ENCODE peak calls at places on chromosomes 5 and 9, in ten cellular contexts. Y is neural crest cell, L is thyroid gland, E is nephron progenitor cell, S is OCI-LY7, M is AG04450, J is fibroblast of lung, N is hepatocyte, A is DND-41, D is H1. F is an unnamed sample.

GRCh38 chr9:125700791-125701190 is 6.2 kb downstream of the MAPKAP1 start:
- DNase-seq in Y (no peak), L (no peak), E (no peak), S (no peak), M (no peak), J (peak; percentile 70), N (no peak), A (no peak), D (no peak), F (no peak)

GRCh38 chr9:89236955-89237573 is 58.4 kb upstream of the SHC3 start:
- DNase-seq in Y (no peak), L (no peak), E (no peak), S (no peak), M (no peak), J (no peak), N (no peak), A (no peak), D (no peak), F (no peak)

GRCh38 chr5:56200856-56201638 is 32.1 kb downstream of the ANKRD55 start:
- DNase-seq in Y (peak; percentile 25), L (peak; percentile 75), E (peak; percentile 44), S (peak; percentile 50), M (peak; percentile 30), J (peak; percentile 64), N (peak; percentile 85), A (peak; percentile 23), D (peak; percentile 46), F (peak; percentile 67)

GRCh38 chr5:140116716-140117115 is 2.8 kb downstream of the PURA start:
- DNase-seq in Y (no peak), L (no peak), E (no peak), S (peak; percentile 43), M (no peak), J (no peak), N (no peak), A (no peak), D (no peak), F (no peak)

GRCh38 chr5:120614512-120614911 is 150.4 kb downstream of the PRR16 start:
- DNase-seq in Y (no peak), L (no peak), E (no peak), S (no peak), M (no peak), J (peak; percentile 95), N (no peak), A (no peak), D (no peak), F (no peak)

GRCh38 chr9:91580136-91580535 is 156.5 kb upstream of the NFIL3 start:
- DNase-seq in Y (no peak), L (no peak), E (no peak), S (no peak), M (no peak), J (peak; percentile 92), N (no peak), A (peak; percentile 4), D (no peak), F (no peak)

GRCh38 chr5:14219800-14220512 is 76.8 kb downstream of the TRIO start:
- DNase-seq in Y (no peak), L (no peak), E (no peak), S (no peak), M (no peak), J (no peak), N (no peak), A (no peak), D (no peak), F (no peak)

GRCh38 chr5:167949435-167949834 is 342.0 kb upstream of the WWC1 start:
- DNase-seq in Y (no peak), L (no peak), E (no peak), S (no peak), M (no peak), J (peak; percentile 48), N (no peak), A (no peak), D (no peak), F (no peak)

GRCh38 chr5:52920929-52921328 is 68.2 kb upstream of the ITGA2 start:
- DNase-seq in Y (no peak), L (no peak), E (no peak), S (no peak), M (no peak), J (peak; percentile 9), N (no peak), A (no peak), D (no peak), F (no peak)

GRCh38 chr5:52925001-52925400 is 64.2 kb upstream of the ITGA2 start:
- DNase-seq in Y (no peak), L (no peak), E (no peak), S (no peak), M (no peak), J (no peak), N (no peak), A (no peak), D (no peak), F (no peak)

GRCh38 chr5:52924458-52924857 is 64.7 kb upstream of the ITGA2 start:
- DNase-seq in Y (no peak), L (no peak), E (no peak), S (no peak), M (no peak), J (no peak), N (no peak), A (peak; percentile 66), D (no peak), F (no peak)

DNA sequence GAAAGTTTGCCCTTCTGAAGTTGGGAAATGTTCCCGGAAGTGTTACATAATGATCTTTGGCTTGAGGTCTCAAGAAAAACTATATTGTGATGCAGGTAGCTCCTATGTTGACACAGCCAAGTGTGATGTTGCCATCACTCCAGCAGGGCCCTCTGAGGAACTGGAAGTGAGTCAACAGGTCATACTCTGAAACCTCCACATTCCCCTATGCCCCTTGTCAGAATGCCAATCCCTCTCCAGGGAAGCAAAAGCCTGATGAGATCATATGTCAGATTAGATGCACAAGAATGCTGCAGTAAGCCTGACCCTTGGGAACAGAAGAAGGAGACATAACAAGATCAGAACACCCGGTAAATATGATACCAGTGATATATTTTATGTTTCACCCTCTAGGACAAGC is 66.8 kb upstream of the ITGA2 start:
- DNase-seq in Y (no peak), L (no peak), E (no peak), S (no peak), M (peak; percentile 29), J (peak; percentile 81), N (peak; percentile 57), A (no peak), D (no peak), F (peak; percentile 57)
- TF ChIP-seq CTCF in Y (no peak), L (no peak), E (no peak), S (no peak), M (no peak), J (no peak), N (no peak), A (no peak), D (no peak), F (no peak)

GRCh38 chr5:36055984-36056383 is 10.7 kb downstream of the UGT3A2 start:
- DNase-seq in Y (no peak), L (no peak), E (no peak), S (no peak), M (no peak), J (no peak), N (no peak), A (no peak), D (no peak), F (no peak)

GRCh38 chr5:36066001-36066539 is 612 bp downstream of the UGT3A2 start:
- DNase-seq in Y (no peak), L (no peak), E (no peak), S (no peak), M (no peak), J (no peak), N (no peak), A (no peak), D (no peak), F (no peak)

GRCh38 chr5:36058776-36059175 is 7.9 kb downstream of the UGT3A2 start:
- DNase-seq in Y (no peak), L (no peak), E (no peak), S (no peak), M (no peak), J (no peak), N (no peak), A (no peak), D (no peak), F (no peak)

GRCh38 chr5:36059571-36060515 is 6.8 kb downstream of the UGT3A2 start:
- DNase-seq in Y (no peak), L (no peak), E (no peak), S (no peak), M (no peak), J (no peak), N (no peak), A (peak; percentile 80), D (no peak), F (no peak)

GRCh38 chr5:36060516-36060885 is 6.2 kb downstream of the UGT3A2 start:
- DNase-seq in Y (no peak), L (no peak), E (no peak), S (peak; percentile 30), M (no peak), J (no peak), N (no peak), A (peak; percentile 30), D (no peak), F (no peak)
- TF ChIP-seq CTCF in Y (peak; percentile 33), L (no peak), E (no peak), S (peak; percentile 68), M (no peak), J (no peak), N (peak; percentile 34), A (peak; percentile 74), D (no peak), F (no peak)

DNA sequence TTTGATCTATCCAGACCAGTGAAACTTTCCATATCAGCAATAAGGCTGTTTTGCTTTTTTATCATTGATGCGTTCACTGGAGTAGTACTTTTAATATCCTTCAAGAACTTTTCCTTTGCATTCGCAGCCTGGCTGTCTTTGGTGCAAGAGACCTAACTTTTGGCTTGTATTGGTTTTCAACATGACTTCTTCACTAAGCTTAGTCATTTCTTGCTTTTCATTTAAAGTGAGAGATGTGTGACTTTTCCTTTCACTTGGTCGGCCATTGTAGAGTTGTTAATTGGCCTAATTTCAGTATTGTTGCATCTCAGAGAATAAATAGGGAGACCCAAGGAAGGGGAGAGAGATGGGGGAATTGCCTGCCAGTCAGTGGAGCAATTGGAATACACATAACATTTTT is 26.4 kb upstream of the CMYA5 start:
- DNase-seq in Y (no peak), L (no peak), E (no peak), S (no peak), M (no peak), J (no peak), N (no peak), A (no peak), D (no peak), F (no peak)
- TF ChIP-seq CTCF in Y (no peak), L (no peak), E (no peak), S (no peak), M (no peak), J (no peak), N (no peak), A (no peak), D (no peak), F (no peak)

GRCh38 chr9:131748411-131748955 is 8.6 kb upstream of the RAPGEF1 start:
- DNase-seq in Y (no peak), L (no peak), E (no peak), S (peak; percentile 97), M (no peak), J (no peak), N (no peak), A (no peak), D (no peak), F (no peak)

GRCh38 chr9:131754846-131755245 is 15.0 kb upstream of the RAPGEF1 start:
- DNase-seq in Y (no peak), L (no peak), E (no peak), S (no peak), M (no peak), J (no peak), N (no peak), A (no peak), D (no peak), F (no peak)

GRCh38 chr9:131747352-131747751 is 7.5 kb upstream of the RAPGEF1 start:
- DNase-seq in Y (no peak), L (no peak), E (no peak), S (peak; percentile 82), M (no peak), J (peak; percentile 43), N (peak; percentile 77), A (peak; percentile 16), D (no peak), F (no peak)

GRCh38 chr9:131755541-131756198 is 15.8 kb upstream of the RAPGEF1 start:
- DNase-seq in Y (peak; percentile 95), L (peak; percentile 85), E (peak; percentile 95), S (peak; percentile 94), M (no peak), J (peak; percentile 68), N (peak; percentile 91), A (peak; percentile 84), D (peak; percentile 93), F (peak; percentile 81)

GRCh38 chr9:131752231-131752884 is 12.5 kb upstream of the RAPGEF1 start:
- DNase-seq in Y (no peak), L (no peak), E (no peak), S (peak; percentile 48), M (no peak), J (no peak), N (no peak), A (no peak), D (no peak), F (no peak)
- TF ChIP-seq CTCF in Y (no peak), L (no peak), E (no peak), S (peak; percentile 67), M (no peak), J (no peak), N (no peak), A (no peak), D (no peak), F (no peak)